ENCODE peak calls at places on chromosomes 1 and 21, in nine cellular contexts. Q, N, P, E, Y, S, Z, I and A are unnamed samples.

GRCh38 chr1:177122461-177122860 is 42.1 kb downstream of the ASTN1 start:
- DNase-seq in S (no peak), Z (no peak), Y (no peak), P (no peak), Q (no peak), E (no peak), N (no peak), I (no peak), A (no peak)

GRCh38 chr1:39545531-39545930 is 31.1 kb downstream of the PABPC4 start:
- DNase-seq in N (no peak), Y (no peak), E (no peak), I (no peak), Z (no peak), S (no peak), Q (no peak), P (no peak), A (no peak)

GRCh38 chr21:21690068-21690665 is 692.0 kb downstream of the NCAM2 start:
- DNase-seq in N (no peak), I (no peak), Y (no peak), Z (no peak), Q (no peak), E (no peak), S (no peak), P (no peak), A (no peak)

GRCh38 chr1:32801096-32801713 is 16.0 kb downstream of the YARS1 start:
- DNase-seq in Q (peak), N (no peak), Z (no peak), S (no peak), E (no peak), Y (peak), I (no peak), P (no peak), A (no peak)

GRCh38 chr1:14924455-14925325 is 228.9 kb upstream of the TMEM51 start:
- DNase-seq in Q (peak), P (peak), E (peak), I (no peak), Z (peak), Y (no peak), N (peak), S (peak), A (peak)

GRCh38 chr1:23692308-23692871 is 784 bp downstream of the RPL11 start:
- DNase-seq in Z (no peak), S (no peak), Q (no peak), P (no peak), N (peak), Y (no peak), E (no peak), I (no peak), A (no peak)

GRCh38 chr1:26993237-26994019 is at the start of gene TRNP1:
- DNase-seq in Y (peak), P (peak), Q (peak), E (peak), S (peak), Z (peak), I (no peak), N (peak), A (peak)

GRCh38 chr1:71228236-71228635 is 147.4 kb upstream of the ZRANB2 start:
- DNase-seq in S (no peak), P (no peak), I (no peak), Y (no peak), N (no peak), E (no peak), Z (no peak), Q (no peak), A (peak)

GRCh38 chr1:209884665-209885117 is 53.3 kb upstream of the SYT14 start:
- DNase-seq in Y (peak), S (no peak), Z (no peak), P (peak), Q (peak), N (no peak), I (peak), E (no peak), A (peak)

GRCh38 chr1:28441674-28442073 is 64.2 kb upstream of the RCC1 start:
- DNase-seq in S (no peak), I (no peak), E (no peak), Q (no peak), Y (no peak), N (no peak), P (no peak), Z (no peak), A (no peak)

GRCh38 chr1:182802006-182802798 is 12.6 kb downstream of the NPL start:
- DNase-seq in Z (no peak), S (no peak), P (no peak), E (no peak), I (no peak), Y (peak), Q (no peak), N (no peak), A (no peak)

GRCh38 chr1:103461171-103462105 is 64.1 kb upstream of the RNPC3 start:
- DNase-seq in Q (peak), S (no peak), E (no peak), Z (no peak), P (peak), I (peak), N (no peak), Y (peak), A (peak)

GRCh38 chr1:44030606-44031050 is 634 bp downstream of the SLC6A9 start:
- DNase-seq in N (no peak), E (no peak), Q (peak), Z (peak), I (no peak), S (peak), Y (no peak), P (peak), A (peak)

GRCh38 chr1:206633708-206634121 is 1.6 kb upstream of the DYRK3 start:
- DNase-seq in Y (peak), I (no peak), S (peak), Q (peak), E (no peak), P (peak), N (no peak), Z (no peak), A (peak)

GRCh38 chr1:51847294-51847920 is 31.1 kb downstream of the NRDC start:
- DNase-seq in Y (no peak), E (no peak), S (no peak), Q (no peak), Z (no peak), I (no peak), P (no peak), N (no peak), A (no peak)

GRCh38 chr21:32499249-32500055 is 85.9 kb downstream of the TCP10L start:
- DNase-seq in I (no peak), Z (no peak), S (peak), Q (peak), N (no peak), Y (no peak), P (peak), E (peak), A (peak)
- TF ChIP-seq CTCF in I (no peak), Z (no peak), S (no peak), Q (no peak), N (no peak), Y (no peak), P (no peak), E (peak), A (peak)

GRCh38 chr1:152514715-152515453 is 602 bp downstream of the CRCT1 start:
- DNase-seq in N (no peak), I (no peak), Z (no peak), P (no peak), Y (peak), Q (no peak), S (no peak), E (no peak), A (no peak)
- H3K4me3 ChIP-seq in N (no peak), I (no peak), Z (peak), P (no peak), Y (peak), Q (no peak), S (no peak), E (peak), A (peak)

DNA sequence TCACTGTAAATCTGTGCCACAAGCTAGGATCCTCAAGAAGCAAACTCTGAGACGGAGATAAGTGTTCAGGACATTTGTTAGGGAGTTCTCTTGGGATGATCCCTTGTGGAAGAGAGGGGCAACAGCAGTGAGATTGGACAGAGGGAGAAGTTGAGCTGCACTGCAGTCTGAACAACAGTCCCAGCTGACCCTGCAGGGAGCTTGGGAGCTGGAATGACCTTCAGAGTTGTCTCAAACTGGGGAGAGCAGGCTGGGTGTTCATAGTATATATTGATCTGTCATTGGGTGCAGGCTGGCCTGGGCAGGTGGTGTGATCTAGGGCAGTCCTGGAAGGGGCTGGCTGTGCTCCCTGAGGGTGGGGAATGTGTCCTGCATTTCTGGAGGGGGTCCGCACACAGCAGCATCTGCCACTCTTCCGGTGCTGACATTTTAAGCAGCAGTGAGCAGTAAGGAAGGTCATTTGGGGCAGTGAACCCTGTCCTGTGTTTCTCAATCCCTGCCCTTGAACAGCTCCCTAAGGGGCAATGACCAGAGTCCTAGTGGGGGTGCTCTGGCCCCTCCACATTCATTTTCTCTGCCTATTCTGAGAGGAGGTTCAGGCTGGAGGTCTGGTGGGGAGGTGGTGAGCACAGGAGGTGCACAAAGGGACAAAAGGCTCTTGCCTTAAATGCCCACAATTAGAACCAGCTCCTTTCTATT is 90.2 kb upstream of the PPM1J start:
- DNase-seq in N (no peak), P (no peak), S (no peak), Q (no peak), I (no peak), Y (no peak), E (no peak), Z (no peak), A (no peak)
- TF ChIP-seq CTCF in N (no peak), P (no peak), S (no peak), Q (no peak), I (no peak), Y (no peak), E (no peak), Z (no peak), A (no peak)

DNA sequence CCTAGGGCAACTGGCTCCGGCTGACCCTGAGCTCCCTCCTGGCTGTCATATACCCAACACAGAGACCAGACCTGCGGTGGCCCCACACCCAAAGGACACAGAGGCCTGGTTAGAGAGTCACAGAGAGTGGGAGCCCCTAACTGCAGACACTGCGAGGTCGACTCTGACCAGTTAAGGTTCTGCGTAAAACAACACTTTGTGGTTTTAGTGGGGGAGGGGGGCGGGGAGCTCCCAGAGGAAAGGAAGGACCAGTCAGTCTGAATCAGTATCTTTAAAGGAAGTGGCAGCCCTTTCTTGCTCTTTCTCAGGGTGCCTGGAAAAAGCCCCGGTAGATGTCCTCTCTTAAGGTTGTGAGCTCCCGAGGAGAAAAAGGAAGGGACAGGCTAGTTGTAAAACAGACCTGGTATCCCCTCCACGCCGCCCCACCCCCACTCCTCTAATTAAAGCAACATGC is 2.4 kb downstream of the SSBP3 start:
- DNase-seq in Q (peak), P (peak), Z (no peak), I (no peak), N (no peak), Y (peak), E (no peak), S (no peak), A (peak)
- H3K4me3 ChIP-seq in Q (peak), P (peak), Z (no peak), I (no peak), N (peak), Y (no peak), E (peak), S (peak), A (peak)

GRCh38 chr1:41888756-41889155 is 30.0 kb downstream of the HIVEP3 start:
- DNase-seq in E (no peak), Z (no peak), S (no peak), P (no peak), Q (no peak), Y (no peak), N (no peak), I (no peak), A (no peak)

GRCh38 chr1:41889506-41890414 is 29.0 kb downstream of the HIVEP3 start:
- DNase-seq in N (no peak), Z (no peak), Y (no peak), S (no peak), Q (no peak), I (no peak), E (no peak), P (no peak), A (no peak)

GRCh38 chr1:41890841-41891311 is 27.8 kb downstream of the HIVEP3 start:
- DNase-seq in P (peak), Q (peak), N (no peak), I (no peak), E (peak), Z (peak), Y (peak), S (no peak), A (peak)

GRCh38 chr1:41892211-41892840 is 26.4 kb downstream of the HIVEP3 start:
- DNase-seq in P (no peak), S (no peak), E (no peak), I (no peak), Y (no peak), Z (no peak), Q (peak), N (no peak), A (no peak)

DNA sequence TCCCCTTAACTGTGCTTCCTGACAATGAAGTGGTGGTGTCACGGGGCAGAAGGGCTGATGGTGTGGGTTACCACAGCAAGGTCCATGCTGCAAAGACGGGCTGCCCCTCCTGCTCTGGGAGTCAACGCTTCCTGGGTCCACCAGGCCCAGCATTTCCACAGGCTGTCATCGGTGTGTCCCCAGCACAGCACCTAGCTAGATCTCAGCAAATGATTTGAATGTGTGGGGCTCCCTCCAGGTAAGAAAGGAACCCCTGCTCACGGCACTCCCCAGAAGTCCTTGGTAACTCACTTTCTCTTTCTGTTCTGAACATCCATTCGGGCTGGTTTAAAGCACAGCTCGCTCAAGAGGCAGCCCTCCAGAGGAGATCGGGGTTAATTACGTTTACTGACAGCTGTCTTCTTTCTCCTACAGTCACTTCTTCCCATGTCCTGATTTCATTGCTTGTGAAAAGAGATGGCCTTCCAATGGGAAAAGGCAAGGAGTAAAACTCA is 27.3 kb downstream of the HIVEP3 start:
- DNase-seq in Z (no peak), I (no peak), S (no peak), Q (peak), Y (peak), P (peak), N (peak), E (no peak), A (peak)
- TF ChIP-seq CTCF in Z (no peak), I (no peak), S (no peak), Q (no peak), Y (peak), P (no peak), N (peak), E (no peak), A (peak)

GRCh38 chr1:104929280-104929679 is 1179.6 kb downstream of the AMY1C start:
- DNase-seq in N (no peak), S (no peak), E (no peak), Q (no peak), Z (no peak), Y (peak), I (no peak), P (no peak), A (no peak)

GRCh38 chr1:104932949-104933679 is 1183.4 kb downstream of the AMY1C start:
- DNase-seq in Z (no peak), I (no peak), S (no peak), E (no peak), Y (no peak), Q (no peak), P (no peak), N (no peak), A (no peak)

GRCh38 chr1:104932030-104932915 is 1182.6 kb downstream of the AMY1C start:
- DNase-seq in Z (no peak), E (no peak), I (no peak), S (no peak), Y (no peak), N (peak), Q (no peak), P (no peak), A (no peak)

GRCh38 chr1:104933846-104934245 is 1184.1 kb downstream of the AMY1C start:
- DNase-seq in Q (no peak), I (no peak), S (no peak), E (no peak), Y (no peak), P (no peak), N (peak), Z (no peak), A (no peak)
- H3K4me3 ChIP-seq in Q (no peak), I (no peak), S (no peak), E (no peak), Y (no peak), P (no peak), N (no peak), Z (no peak), A (no peak)

GRCh38 chr21:42258885-42259407 is 40.0 kb downstream of the ABCG1 start:
- DNase-seq in Y (no peak), I (no peak), Q (no peak), E (peak), S (no peak), Z (peak), P (no peak), N (no peak), A (no peak)
- TF ChIP-seq CTCF in Y (no peak), I (no peak), Q (no peak), E (no peak), S (no peak), Z (no peak), P (no peak), N (no peak), A (no peak)